ENCODE peak calls at places on chromosomes 4 and X, in ten cellular contexts. K is DMS153, C is astrocyte of the spinal cord, Y is GM04504, W is astrocyte of the cerebellum, V is astrocyte of the hippocampus, A is cardiac muscle cell, L is AG08395, O is AG09319, D is pons. Q is an unnamed sample.

GRCh38 chr4:18975916-18976610 is 954.5 kb upstream of the LCORL start:
- DNase-seq in C (no peak), K (no peak), Y (no peak), O (no peak), A (no peak), L (no peak), V (no peak), D (no peak), W (no peak), Q (no peak)

GRCh38 chrX:55057691-55058249 is 17.1 kb upstream of the PAGE2B start:
- DNase-seq in K (peak), A (peak), Y (peak), W (peak), D (peak), C (peak), V (peak), O (peak), L (peak), Q (peak)

GRCh38 chrX:105228602-105229001 is 8.1 kb upstream of the TEX13A start:
- DNase-seq in O (no peak), W (no peak), A (no peak), L (no peak), V (no peak), K (no peak), C (no peak), Y (no peak), D (no peak), Q (no peak)

GRCh38 chrX:131571348-131571747 is 27.5 kb downstream of the OR13H1 start:
- DNase-seq in O (no peak), K (no peak), C (no peak), Y (no peak), W (no peak), V (peak), D (no peak), A (no peak), L (no peak), Q (no peak)

GRCh38 chr4:8135666-8136065 is 22.9 kb downstream of the ABLIM2 start:
- DNase-seq in D (no peak), O (no peak), A (peak), Y (no peak), L (no peak), C (no peak), W (no peak), V (no peak), K (no peak), Q (no peak)

GRCh38 chr4:166293551-166293950 is 420.5 kb downstream of the TLL1 start:
- DNase-seq in O (no peak), L (no peak), K (no peak), V (no peak), C (no peak), D (no peak), W (no peak), A (no peak), Y (no peak), Q (peak)

GRCh38 chr4:87224036-87224923 is 3.9 kb upstream of the KLHL8 start:
- DNase-seq in V (peak), W (no peak), L (no peak), K (no peak), O (no peak), A (no peak), C (no peak), D (no peak), Y (no peak), Q (no peak)

GRCh38 chr4:122224348-122224747 is 72.2 kb downstream of the BLTP1 start:
- DNase-seq in D (no peak), W (peak), Y (peak), V (peak), L (peak), K (no peak), O (no peak), C (peak), A (peak), Q (peak)

GRCh38 chr4:185122681-185123345 is 20.3 kb upstream of the SLC25A4 start:
- DNase-seq in L (no peak), V (peak), C (no peak), D (no peak), O (no peak), W (no peak), A (no peak), Y (no peak), K (no peak), Q (no peak)

GRCh38 chr4:88448905-88449689 is 7.8 kb upstream of the HERC5 start:
- DNase-seq in Y (no peak), K (no peak), C (no peak), O (no peak), W (no peak), L (no peak), D (no peak), V (no peak), A (no peak), Q (no peak)

GRCh38 chrX:16822723-16823122 is 36.5 kb downstream of the TXLNG start:
- DNase-seq in K (no peak), D (no peak), V (peak), C (peak), A (no peak), L (peak), Y (peak), W (no peak), O (no peak), Q (peak)

GRCh38 chr4:164847967-164848649 is 28.9 kb upstream of the APELA start:
- DNase-seq in K (peak), L (no peak), Y (no peak), C (no peak), W (no peak), D (no peak), O (no peak), A (no peak), V (no peak), Q (no peak)

GRCh38 chr4:136302566-136302965 is 1229.7 kb downstream of the PCDH18 start:
- DNase-seq in A (no peak), O (no peak), L (no peak), D (no peak), V (no peak), W (no peak), C (no peak), K (no peak), Y (no peak), Q (no peak)

GRCh38 chrX:124719060-124719459 is 372.7 kb downstream of the SH2D1A start:
- DNase-seq in V (no peak), C (no peak), A (no peak), L (no peak), D (no peak), O (no peak), W (no peak), Y (no peak), K (peak), Q (no peak)

GRCh38 chr4:8274772-8275241 is 5.3 kb downstream of the HTRA3 start:
- DNase-seq in D (peak), W (peak), C (peak), L (peak), Y (peak), O (peak), K (no peak), A (peak), V (peak), Q (no peak)

GRCh38 chr4:139711461-139711860 is 45.8 kb downstream of the MGST2 start:
- DNase-seq in L (no peak), D (no peak), K (no peak), Y (no peak), C (no peak), W (no peak), V (peak), O (no peak), A (no peak), Q (peak)

GRCh38 chr4:712916-713632 is 7.4 kb downstream of the PCGF3 start:
- DNase-seq in Y (no peak), W (no peak), V (no peak), C (no peak), K (no peak), L (no peak), D (no peak), A (no peak), O (no peak), Q (no peak)

GRCh38 chr4:169254546-169254983 is 16.2 kb downstream of the SH3RF1 start:
- DNase-seq in V (peak), Y (peak), O (no peak), C (peak), A (no peak), K (no peak), W (peak), D (no peak), L (peak), Q (peak)

GRCh38 chr4:7043521-7044414 is 596 bp downstream of the TADA2B start:
- DNase-seq in W (no peak), V (peak), A (peak), K (no peak), Y (no peak), D (no peak), L (no peak), O (no peak), C (peak), Q (peak)

Q was measured in lung microvascular endothelial cell.